ENCODE peak calls at places on chromosomes 5 and 9, in four cellular contexts. One of them, this sample, is unnamed.

GRCh38 chr9:122931851-122932199 is 513 bp upstream of the ZBTB26 start:
- ATAC-seq in upper lobe of left lung: no peak
- ATAC-seq in HepG2: peak; percentile 14
- ATAC-seq in A549: no peak
- ATAC-seq in this sample: no peak

GRCh38 chr5:158541535-158541934 is 558.2 kb downstream of the EBF1 start:
- ATAC-seq in upper lobe of left lung: no peak
- ATAC-seq in HepG2: no peak
- ATAC-seq in A549: no peak
- ATAC-seq in this sample: no peak

GRCh38 chr9:37739222-37739621 is 14.4 kb upstream of the TRMT10B start:
- ATAC-seq in upper lobe of left lung: peak; percentile 28
- ATAC-seq in HepG2: no peak
- ATAC-seq in A549: no peak
- ATAC-seq in this sample: no peak

GRCh38 chr9:112104901-112105300 is 70.2 kb downstream of the SUSD1 start:
- ATAC-seq in upper lobe of left lung: no peak
- ATAC-seq in HepG2: no peak
- ATAC-seq in A549: no peak
- ATAC-seq in this sample: no peak

GRCh38 chr5:51517854-51518253 is 134.6 kb downstream of the ISL1 start:
- ATAC-seq in upper lobe of left lung: no peak
- ATAC-seq in HepG2: no peak
- ATAC-seq in A549: no peak
- ATAC-seq in this sample: no peak

GRCh38 chr5:553874-554273 is 29.6 kb upstream of the SLC9A3 start:
- ATAC-seq in upper lobe of left lung: no peak
- ATAC-seq in HepG2: peak; percentile 11
- ATAC-seq in A549: peak; percentile 77
- ATAC-seq in this sample: no peak

GRCh38 chr9:114638441-114638840 is 19.2 kb downstream of the TEX53 start:
- ATAC-seq in upper lobe of left lung: no peak
- ATAC-seq in HepG2: no peak
- ATAC-seq in A549: no peak
- ATAC-seq in this sample: no peak

GRCh38 chr5:160460377-160461049 is 38.9 kb downstream of the PTTG1 start:
- ATAC-seq in upper lobe of left lung: no peak
- ATAC-seq in HepG2: peak; percentile 40
- ATAC-seq in A549: no peak
- ATAC-seq in this sample: no peak

GRCh38 chr9:81207651-81208050 is 481.7 kb downstream of the TLE1 start:
- ATAC-seq in upper lobe of left lung: no peak
- ATAC-seq in HepG2: no peak
- ATAC-seq in A549: no peak
- ATAC-seq in this sample: no peak

GRCh38 chr5:36728697-36729543 is 122.5 kb downstream of the SLC1A3 start:
- ATAC-seq in upper lobe of left lung: no peak
- ATAC-seq in HepG2: peak; percentile 77
- ATAC-seq in A549: peak; percentile 71
- ATAC-seq in this sample: peak; percentile 60

GRCh38 chr5:143585970-143586369 is 182.5 kb upstream of the NR3C1 start:
- ATAC-seq in upper lobe of left lung: no peak
- ATAC-seq in HepG2: no peak
- ATAC-seq in A549: peak; percentile 51
- ATAC-seq in this sample: no peak
- TF ChIP-seq EP300 in upper lobe of left lung: no peak
- TF ChIP-seq EP300 in HepG2: no peak
- TF ChIP-seq EP300 in A549: no peak
- TF ChIP-seq EP300 in this sample: no peak

DNA sequence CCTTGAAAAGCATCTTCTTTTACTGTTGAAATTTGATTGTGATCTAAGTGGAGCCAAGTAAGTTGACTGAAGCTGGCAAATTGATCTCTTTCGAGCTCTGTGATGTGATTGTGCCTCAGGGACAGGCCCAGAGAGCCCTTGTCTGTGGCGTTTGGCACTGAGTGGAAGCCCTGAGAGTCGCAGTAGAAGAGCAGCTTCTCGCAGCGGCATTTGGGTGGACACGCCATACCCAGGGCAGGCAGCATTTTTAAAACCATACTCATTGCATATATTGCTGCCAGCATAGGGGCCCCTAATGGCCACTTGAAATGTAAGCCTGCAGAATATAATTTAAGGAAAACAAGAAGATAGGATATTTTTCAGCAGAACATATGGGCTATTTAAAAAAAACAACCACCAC is 894 bp downstream of the LRRTM2 start:
- ATAC-seq in upper lobe of left lung: no peak
- ATAC-seq in HepG2: no peak
- ATAC-seq in A549: no peak
- ATAC-seq in this sample: no peak
- H3K4me1 ChIP-seq in upper lobe of left lung: peaks cover 48% of the 10 kb centered on the region
- H3K4me1 ChIP-seq in HepG2: peaks cover 26% of the 10 kb centered on the region
- H3K4me1 ChIP-seq in A549: peaks cover 26% of the 10 kb centered on the region
- H3K4me1 ChIP-seq in this sample: peaks cover 24% of the 10 kb centered on the region

DNA sequence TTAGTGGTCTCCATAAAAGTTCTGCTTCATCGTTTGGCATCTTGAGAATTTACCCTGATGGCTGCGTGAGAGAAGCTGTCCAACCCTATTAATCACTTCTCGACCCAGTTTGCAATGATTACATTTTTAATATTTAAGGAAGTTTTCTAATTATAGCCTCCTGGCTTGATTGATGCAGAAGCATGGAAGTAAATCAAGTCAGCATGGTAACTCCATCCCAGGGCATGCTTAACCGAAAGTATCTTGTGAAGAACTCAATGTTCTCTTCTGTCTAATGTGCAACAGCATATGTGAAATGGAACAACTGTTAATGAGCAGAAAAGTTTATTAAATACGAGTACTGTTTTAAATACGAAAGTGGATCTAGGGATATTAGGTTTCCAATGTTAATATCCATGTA is 278.9 kb upstream of the CD180 start:
- ATAC-seq in upper lobe of left lung: no peak
- ATAC-seq in HepG2: no peak
- ATAC-seq in A549: no peak
- ATAC-seq in this sample: peak; percentile 85
- TF ChIP-seq EP300 in upper lobe of left lung: no peak
- TF ChIP-seq EP300 in HepG2: no peak
- TF ChIP-seq EP300 in A549: no peak
- TF ChIP-seq EP300 in this sample: peak; percentile 17

GRCh38 chr5:83071286-83071685 is 5.9 kb downstream of the TMEM167A start:
- ATAC-seq in upper lobe of left lung: no peak
- ATAC-seq in HepG2: no peak
- ATAC-seq in A549: no peak
- ATAC-seq in this sample: no peak
- H3K4me1 ChIP-seq in upper lobe of left lung: peaks cover 39% of the 10 kb centered on the region
- H3K4me1 ChIP-seq in HepG2: peaks cover 70% of the 10 kb centered on the region
- H3K4me1 ChIP-seq in A549: peaks cover 14% of the 10 kb centered on the region
- H3K4me1 ChIP-seq in this sample: peaks cover 66% of the 10 kb centered on the region

GRCh38 chr9:16726718-16727451 is 143.6 kb downstream of the BNC2 start:
- ATAC-seq in upper lobe of left lung: peak; percentile 86
- ATAC-seq in HepG2: peak; percentile 93
- ATAC-seq in A549: peak; percentile 93
- ATAC-seq in this sample: peak; percentile 88

GRCh38 chr9:16729656-16730055 is 140.8 kb downstream of the BNC2 start:
- ATAC-seq in upper lobe of left lung: peak; percentile 81
- ATAC-seq in HepG2: no peak
- ATAC-seq in A549: no peak
- ATAC-seq in this sample: no peak

GRCh38 chr9:16728128-16728505 is 142.4 kb downstream of the BNC2 start:
- ATAC-seq in upper lobe of left lung: no peak
- ATAC-seq in HepG2: no peak
- ATAC-seq in A549: no peak
- ATAC-seq in this sample: no peak

GRCh38 chr9:16726023-16726422 is 144.4 kb downstream of the BNC2 start:
- ATAC-seq in upper lobe of left lung: no peak
- ATAC-seq in HepG2: no peak
- ATAC-seq in A549: peak; percentile 21
- ATAC-seq in this sample: no peak

DNA sequence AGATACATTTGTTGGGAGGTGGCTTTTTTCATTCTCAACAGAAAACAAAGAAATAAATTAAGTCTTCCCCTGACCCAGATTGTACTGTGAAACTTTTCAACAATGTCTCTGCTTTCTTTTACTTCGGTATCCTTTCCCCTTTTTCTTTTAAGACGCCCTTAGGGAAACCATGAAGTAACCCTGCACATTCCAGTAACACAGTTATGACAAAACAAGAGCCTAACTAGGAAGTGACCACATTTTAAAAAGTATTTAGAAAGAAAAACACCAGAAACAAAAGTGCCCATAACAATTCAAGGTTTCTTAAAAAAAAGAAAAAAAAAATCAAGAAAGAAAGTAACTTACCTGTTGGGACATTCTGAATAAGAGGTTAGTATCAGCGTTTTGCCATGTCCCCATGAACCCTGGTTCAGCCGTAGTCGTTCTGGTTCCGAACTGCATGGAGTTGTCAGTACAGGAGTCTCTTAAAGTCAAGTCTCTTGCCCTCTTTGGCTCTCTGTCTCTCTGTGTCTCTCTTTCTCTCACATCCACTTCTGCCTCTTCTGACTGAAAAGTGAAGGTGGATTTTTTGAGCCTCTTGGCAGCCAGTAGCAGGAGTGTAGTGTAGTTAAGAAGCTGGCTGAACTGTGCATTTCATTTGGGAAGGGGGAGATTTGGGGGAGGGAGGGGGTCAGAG is 142.9 kb downstream of the BNC2 start:
- ATAC-seq in upper lobe of left lung: no peak
- ATAC-seq in HepG2: no peak
- ATAC-seq in A549: peak; percentile 15
- ATAC-seq in this sample: peak; percentile 27
- TF ChIP-seq EP300 in upper lobe of left lung: no peak
- TF ChIP-seq EP300 in HepG2: no peak
- TF ChIP-seq EP300 in A549: no peak
- TF ChIP-seq EP300 in this sample: no peak

DNA sequence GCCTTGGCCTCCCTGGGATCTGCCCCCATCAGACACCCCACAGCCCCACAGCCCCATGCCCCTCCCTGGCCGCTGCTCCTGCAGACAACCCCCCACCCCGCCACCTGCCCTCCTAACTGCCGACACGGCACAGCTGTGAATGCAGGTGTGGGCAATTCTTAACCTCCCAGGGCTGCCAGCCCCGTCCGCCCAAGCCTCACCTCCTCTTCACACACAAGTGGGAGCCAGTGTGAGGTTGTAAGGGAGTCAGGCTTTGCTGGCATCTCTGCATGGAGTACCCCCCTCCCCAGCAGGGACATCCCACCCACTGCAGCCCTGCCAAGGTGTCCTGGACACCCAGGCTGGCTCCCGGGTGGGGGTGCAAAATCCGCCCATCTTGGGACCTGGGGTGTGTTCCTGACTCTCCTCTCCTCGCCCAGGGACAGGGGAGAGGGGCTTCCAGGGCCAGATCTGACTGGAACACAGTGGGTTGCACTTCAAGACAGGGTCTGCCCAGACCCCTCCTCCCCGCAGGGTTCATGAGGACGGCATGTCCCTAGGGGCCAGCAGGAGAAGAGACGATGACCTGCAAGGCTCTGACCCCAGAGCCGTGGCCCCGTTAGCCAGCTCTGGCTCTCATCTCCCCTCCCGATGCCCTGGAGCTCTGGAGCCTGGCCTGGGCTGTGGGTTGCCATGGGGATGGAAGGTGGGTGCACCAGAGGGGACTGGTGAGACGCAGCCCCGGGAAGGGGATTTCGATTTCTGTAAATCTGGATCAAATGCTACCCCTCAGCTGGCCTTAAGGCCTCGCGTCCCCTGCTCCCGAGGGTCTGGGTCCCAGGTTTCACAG is 34.4 kb downstream of the SARDH start:
- ATAC-seq in upper lobe of left lung: no peak
- ATAC-seq in HepG2: no peak
- ATAC-seq in A549: no peak
- ATAC-seq in this sample: no peak
- H3K4me1 ChIP-seq in upper lobe of left lung: peaks cover 16% of the 10 kb centered on the region
- H3K4me1 ChIP-seq in HepG2: no peaks in the 10 kb centered on the region
- H3K4me1 ChIP-seq in A549: no peaks in the 10 kb centered on the region
- H3K4me1 ChIP-seq in this sample: no peaks in the 10 kb centered on the region

GRCh38 chr5:126508962-126509279 is 85.7 kb downstream of the GRAMD2B start:
- ATAC-seq in upper lobe of left lung: peak; percentile 50
- ATAC-seq in HepG2: no peak
- ATAC-seq in A549: no peak
- ATAC-seq in this sample: peak; percentile 89
- TF ChIP-seq EP300 in upper lobe of left lung: peak; percentile 81
- TF ChIP-seq EP300 in HepG2: no peak
- TF ChIP-seq EP300 in A549: no peak
- TF ChIP-seq EP300 in this sample: no peak